ENCODE peak calls at places on chromosomes 7 and 10, in five cellular contexts. C is NCI-H748 treated with DMSO at 0.1 percent for 48 hours; T is epithelial cell of esophagus; A is left cardiac atrium; J is activated effector memory CD4-positive, alpha-beta T cell treated with anti-CD3 and anti-CD28 coated beads, Interleukin-2, amount 50 U/mL, for 16 hours. M is an unnamed sample.

GRCh38 chr10:15348579-15348978 is 22.5 kb downstream of the FAM171A1 start:
- DNase-seq in C (no peak), T (no peak), A (peak), J (no peak), M (no peak)

GRCh38 chr10:50271564-50272250 is 20.4 kb upstream of the ASAH2 start:
- DNase-seq in C (no peak), T (no peak), A (no peak), J (no peak), M (no peak)

GRCh38 chr7:27590421-27590820 is 72.3 kb downstream of the HIBADH start:
- DNase-seq in C (no peak), T (no peak), A (no peak), J (no peak), M (no peak)

GRCh38 chr10:91210014-91210413 is 10.4 kb upstream of the PCGF5 start:
- DNase-seq in C (peak), T (no peak), A (no peak), J (no peak), M (no peak)

GRCh38 chr7:42345478-42346299 is 108.7 kb upstream of the GLI3 start:
- DNase-seq in C (no peak), T (no peak), A (no peak), J (no peak), M (no peak)

GRCh38 chr10:5595591-5596590 is 70.5 kb downstream of the ASB13 start:
- DNase-seq in C (no peak), T (peak), A (no peak), J (no peak), M (peak)

GRCh38 chr10:86247588-86247987 is 119.0 kb downstream of the GRID1 start:
- DNase-seq in C (no peak), T (no peak), A (no peak), J (no peak), M (no peak)

GRCh38 chr7:128833939-128834310 is 3.7 kb downstream of the FLNC start:
- DNase-seq in C (no peak), T (no peak), A (no peak), J (no peak), M (no peak)

GRCh38 chr7:44277851-44278250 is 47.5 kb downstream of the CAMK2B start:
- DNase-seq in C (no peak), T (no peak), A (peak), J (peak), M (no peak)

GRCh38 chr7:155198206-155198892 is 99.3 kb upstream of the INSIG1 start:
- DNase-seq in C (no peak), T (no peak), A (no peak), J (no peak), M (no peak)